ENCODE peak calls at places on chromosome 5, in six cellular contexts. W is kidney, V is transverse colon, G is lung, T is ovary, C is endothelial cell of umbilical vein. M is an unnamed sample.

GRCh38 chr5:34630596-34630995 is 25.5 kb upstream of the RAI14 start:
- DNase-seq in W (no peak), V (no peak), G (no peak), T (no peak), C (no peak), M (no peak)

GRCh38 chr5:146240951-146241350 is 37.5 kb downstream of the RBM27 start:
- DNase-seq in W (no peak), V (no peak), G (no peak), T (no peak), C (no peak), M (no peak)

GRCh38 chr5:166708271-166708670 is 1583.2 kb upstream of the WWC1 start:
- DNase-seq in W (no peak), V (no peak), G (no peak), T (no peak), C (no peak), M (no peak)

GRCh38 chr5:175778951-175779475 is 92.4 kb upstream of the CPLX2 start:
- DNase-seq in W (no peak), V (no peak), G (no peak), T (no peak), C (no peak), M (no peak)

GRCh38 chr5:53303105-53303504 is 177.3 kb upstream of the FST start:
- DNase-seq in W (no peak), V (no peak), G (no peak), T (no peak), C (peak; percentile 54), M (no peak)

GRCh38 chr5:3120013-3120412 is 368.5 kb upstream of the IRX2 start:
- DNase-seq in W (no peak), V (no peak), G (no peak), T (no peak), C (no peak), M (no peak)

GRCh38 chr5:166509085-166509484 is 1782.4 kb upstream of the WWC1 start:
- DNase-seq in W (no peak), V (no peak), G (no peak), T (no peak), C (no peak), M (no peak)

GRCh38 chr5:170546257-170546656 is 42.4 kb downstream of the KCNIP1 start:
- DNase-seq in W (no peak), V (no peak), G (no peak), T (no peak), C (no peak), M (no peak)

GRCh38 chr5:117999939-118000549 is 988.3 kb downstream of the DTWD2 start:
- DNase-seq in W (no peak), V (no peak), G (no peak), T (no peak), C (no peak), M (no peak)

GRCh38 chr5:56264417-56265025 is 31.4 kb upstream of the ANKRD55 start:
- DNase-seq in W (no peak), V (no peak), G (no peak), T (no peak), C (no peak), M (peak; percentile 23)

GRCh38 chr5:14178671-14179211 is 35.6 kb downstream of the TRIO start:
- DNase-seq in W (no peak), V (no peak), G (no peak), T (no peak), C (no peak), M (peak; percentile 87)

GRCh38 chr5:52878671-52879070 is 91.0 kb downstream of the ITGA1 start:
- DNase-seq in W (no peak), V (no peak), G (no peak), T (no peak), C (peak; percentile 22), M (peak; percentile 51)

GRCh38 chr5:97854871-97855762 is 672.1 kb upstream of the RIOK2 start:
- DNase-seq in W (no peak), V (no peak), G (no peak), T (no peak), C (no peak), M (no peak)

GRCh38 chr5:156741516-156741915 is 108.6 kb upstream of the PPP1R2B start:
- DNase-seq in W (no peak), V (no peak), G (no peak), T (no peak), C (no peak), M (no peak)

GRCh38 chr5:74500037-74500917 is 140.3 kb downstream of the ENC1 start:
- DNase-seq in W (no peak), V (no peak), G (no peak), T (no peak), C (no peak), M (no peak)

DNA sequence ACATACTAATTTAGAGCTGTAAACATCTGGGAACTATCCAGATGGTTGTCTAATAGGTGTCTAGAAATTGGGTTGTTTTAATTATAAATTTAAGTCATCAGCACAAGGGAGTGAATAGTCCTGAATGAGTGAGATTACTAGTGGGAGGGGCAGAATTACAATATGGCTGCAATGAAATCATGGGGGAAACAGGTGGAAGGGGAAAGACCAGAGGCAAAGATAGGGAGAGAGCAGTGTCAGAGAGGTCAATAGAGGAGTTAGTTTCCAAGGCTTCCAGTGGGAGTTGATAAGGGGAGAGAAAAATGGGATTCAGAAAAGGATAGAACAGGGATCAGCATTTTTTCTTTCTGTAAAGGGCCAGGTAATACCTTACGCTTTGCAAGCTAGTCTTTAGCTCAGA is 8.9 kb downstream of the AK6 start:
- DNase-seq in W (no peak), V (no peak), G (no peak), T (no peak), C (no peak), M (no peak)
- H3K36me3 ChIP-seq in W (peaks cover 8% of the 10 kb centered on the region), V (no peaks in the 10 kb centered on the region), G (peaks cover 11% of the 10 kb centered on the region), T (no peaks in the 10 kb centered on the region), C (peaks cover 8% of the 10 kb centered on the region), M (peaks cover 79% of the 10 kb centered on the region)

DNA sequence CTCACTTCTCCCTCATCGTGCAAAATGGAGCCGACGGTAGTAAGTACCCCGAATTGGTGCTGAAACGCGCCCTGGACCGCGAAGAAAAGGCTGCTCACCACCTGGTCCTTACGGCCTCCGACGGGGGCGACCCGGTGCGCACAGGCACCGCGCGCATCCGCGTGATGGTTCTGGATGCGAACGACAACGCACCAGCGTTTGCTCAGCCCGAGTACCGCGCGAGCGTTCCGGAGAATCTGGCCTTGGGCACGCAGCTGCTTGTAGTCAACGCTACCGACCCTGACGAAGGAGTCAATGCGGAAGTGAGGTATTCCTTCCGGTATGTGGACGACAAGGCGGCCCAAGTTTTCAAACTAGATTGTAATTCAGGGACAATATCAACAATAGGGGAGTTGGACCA is 979 bp downstream of the PCDHGA12 start:
- DNase-seq in W (no peak), V (no peak), G (no peak), T (no peak), C (peak; percentile 33), M (no peak)
- H3K9me3 ChIP-seq in W (peaks cover 25% of the 10 kb centered on the region), V (peaks cover 90% of the 10 kb centered on the region), G (no peaks in the 10 kb centered on the region), T (peaks cover 54% of the 10 kb centered on the region), C (no peaks in the 10 kb centered on the region), M (peaks cover 29% of the 10 kb centered on the region)

DNA sequence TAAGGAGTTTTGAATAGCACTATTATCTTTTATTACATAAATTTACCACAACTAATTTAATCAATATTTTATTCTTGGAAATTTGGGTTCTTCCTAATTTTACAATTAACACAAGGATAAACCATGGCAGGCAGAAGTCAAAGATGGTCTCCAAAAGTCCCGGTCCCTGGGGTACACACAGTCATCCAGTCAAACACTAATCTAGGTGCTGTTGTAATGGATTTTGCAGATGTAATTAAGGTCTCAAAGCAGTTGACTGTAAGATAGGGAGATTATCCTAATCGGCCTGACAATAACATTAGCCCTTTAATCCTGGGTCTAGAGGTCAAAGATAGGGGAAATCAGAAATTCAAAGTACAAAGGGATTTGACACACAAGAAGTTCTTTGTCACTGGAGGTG is 57.5 kb upstream of the HTR1A start:
- DNase-seq in W (no peak), V (no peak), G (no peak), T (no peak), C (no peak), M (no peak)
- H3K27ac ChIP-seq in W (no peak overlapping the region), V (no peak overlapping the region), G (no peak overlapping the region), T (no peak overlapping the region), C (no peak overlapping the region), M (no peak overlapping the region)

GRCh38 chr5:38961691-38962090 is 112.5 kb downstream of the RICTOR start:
- DNase-seq in W (no peak), V (no peak), G (no peak), T (no peak), C (no peak), M (no peak)
- H3K36me3 ChIP-seq in W (peaks cover 3% of the 10 kb centered on the region), V (no peaks in the 10 kb centered on the region), G (peaks cover 5% of the 10 kb centered on the region), T (no peaks in the 10 kb centered on the region), C (peaks cover 33% of the 10 kb centered on the region), M (peaks cover 38% of the 10 kb centered on the region)

DNA sequence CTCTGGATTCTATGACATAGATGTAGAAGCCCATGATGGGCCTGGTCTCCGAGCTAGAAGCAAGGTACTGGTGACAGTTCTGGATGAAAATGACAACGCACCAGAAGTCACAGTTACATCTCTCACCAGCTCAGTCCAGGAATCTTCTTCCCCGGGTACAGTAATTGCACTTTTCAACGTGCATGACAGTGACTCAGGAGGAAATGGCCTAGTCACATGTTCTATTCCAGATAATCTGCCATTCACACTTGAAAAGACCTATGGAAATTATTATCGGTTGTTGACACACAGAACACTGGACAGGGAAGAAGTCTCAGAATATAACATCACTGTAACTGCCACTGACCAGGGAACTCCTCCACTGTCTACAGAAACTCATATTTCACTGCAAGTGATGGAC is 1.3 kb downstream of the PCDHGA4 start:
- DNase-seq in W (no peak), V (no peak), G (no peak), T (no peak), C (no peak), M (no peak)
- H3K9me3 ChIP-seq in W (peaks cover 19% of the 10 kb centered on the region), V (peaks cover 42% of the 10 kb centered on the region), G (peaks cover 11% of the 10 kb centered on the region), T (peaks cover 52% of the 10 kb centered on the region), C (no peaks in the 10 kb centered on the region), M (peaks cover 27% of the 10 kb centered on the region)

GRCh38 chr5:134609232-134609851 is 23.3 kb downstream of the SAR1B start:
- DNase-seq in W (no peak), V (no peak), G (no peak), T (no peak), C (no peak), M (no peak)
- H3K27ac ChIP-seq in W (peak overlapping the region; percentile 2), V (no peak overlapping the region), G (no peak overlapping the region), T (no peak overlapping the region), C (no peak overlapping the region), M (no peak overlapping the region)

GRCh38 chr5:132884548-132884947 is 11.1 kb downstream of the LEAP2 start:
- DNase-seq in W (no peak), V (no peak), G (no peak), T (no peak), C (no peak), M (no peak)

GRCh38 chr5:132886064-132886823 is 12.8 kb downstream of the LEAP2 start:
- DNase-seq in W (no peak), V (no peak), G (no peak), T (no peak), C (no peak), M (no peak)

GRCh38 chr5:132890817-132891216 is 17.3 kb downstream of the LEAP2 start:
- DNase-seq in W (no peak), V (no peak), G (no peak), T (no peak), C (no peak), M (no peak)

GRCh38 chr5:132887326-132887725 is 13.9 kb downstream of the LEAP2 start:
- DNase-seq in W (no peak), V (no peak), G (no peak), T (no peak), C (no peak), M (no peak)

DNA sequence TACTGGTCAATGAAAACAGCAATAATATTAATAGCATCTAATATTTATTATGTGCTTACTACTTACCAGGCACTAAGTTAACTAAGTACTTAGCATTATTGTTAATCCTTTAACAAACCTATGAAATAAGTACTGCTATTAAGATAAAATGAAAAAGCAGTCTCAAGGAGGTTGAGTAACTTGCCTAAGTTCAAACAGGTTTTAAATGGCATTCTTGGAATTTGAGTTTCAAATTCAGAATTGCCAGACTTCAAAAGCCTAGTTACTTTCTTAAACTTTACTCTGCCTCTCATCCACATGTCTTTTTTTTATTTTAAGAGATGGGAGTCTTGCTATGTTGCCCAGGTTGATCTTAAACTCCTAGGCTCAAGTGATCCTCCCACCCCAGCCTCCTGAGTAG is 16.0 kb downstream of the LEAP2 start:
- DNase-seq in W (no peak), V (no peak), G (no peak), T (no peak), C (no peak), M (no peak)
- H3K36me3 ChIP-seq in W (peaks cover 37% of the 10 kb centered on the region), V (no peaks in the 10 kb centered on the region), G (peaks cover 24% of the 10 kb centered on the region), T (no peaks in the 10 kb centered on the region), C (peaks cover 45% of the 10 kb centered on the region), M (peaks cover 91% of the 10 kb centered on the region)